ENCODE peak calls at places on chromosomes 12 and 14, in five cellular contexts. K, A, Z, R and F are unnamed samples.

GRCh38 chr12:84070311-84070710 is 842.3 kb downstream of the SLC6A15 start:
- DNase-seq in R (peak), Z (no peak), K (peak), A (no peak), F (peak)

GRCh38 chr14:75297417-75298040 is 18.9 kb downstream of the FOS start:
- DNase-seq in A (no peak), R (no peak), K (no peak), Z (no peak), F (no peak)

GRCh38 chr12:5430639-5431603 is 987 bp upstream of the NTF3 start:
- DNase-seq in R (no peak), K (no peak), Z (no peak), A (no peak), F (no peak)

GRCh38 chr12:117098361-117099217 is 627 bp downstream of the TESC start:
- DNase-seq in A (no peak), R (peak), Z (peak), K (no peak), F (no peak)

GRCh38 chr14:29894030-29894429 is 33.6 kb downstream of the PRKD1 start:
- DNase-seq in K (no peak), Z (no peak), R (no peak), A (no peak), F (no peak)

GRCh38 chr12:122827258-122827657 is 8.0 kb upstream of the HIP1R start:
- DNase-seq in K (no peak), Z (no peak), A (no peak), R (no peak), F (no peak)

GRCh38 chr14:20499881-20500280 is 5.5 kb upstream of the RNASE10 start:
- DNase-seq in K (no peak), Z (no peak), R (no peak), A (no peak), F (no peak)

GRCh38 chr12:93766802-93767523 is 89.8 kb downstream of the CRADD start:
- DNase-seq in R (no peak), A (peak), K (peak), Z (no peak), F (no peak)

GRCh38 chr12:92879698-92880322 is 49.3 kb downstream of the EEA1 start:
- DNase-seq in A (no peak), Z (no peak), R (no peak), K (no peak), F (no peak)

GRCh38 chr12:121520586-121521086 is 60.2 kb downstream of the KDM2B start:
- DNase-seq in A (no peak), Z (no peak), K (no peak), R (no peak), F (no peak)

GRCh38 chr12:24418157-24418556 is 468.7 kb upstream of the SOX5 start:
- DNase-seq in R (no peak), K (no peak), Z (no peak), A (no peak), F (no peak)

GRCh38 chr12:47547077-47547476 is 158.8 kb downstream of the RPAP3 start:
- DNase-seq in Z (no peak), A (no peak), R (no peak), K (peak), F (peak)

GRCh38 chr12:77861317-77861716 is 30.6 kb downstream of the NAV3 start:
- DNase-seq in Z (no peak), R (no peak), A (no peak), K (no peak), F (no peak)

GRCh38 chr14:92785601-92786426 is 8.3 kb upstream of the GOLGA5 start:
- DNase-seq in A (no peak), K (peak), Z (no peak), R (peak), F (peak)

GRCh38 chr14:32470161-32470705 is 141.1 kb downstream of the AKAP6 start:
- DNase-seq in Z (no peak), K (no peak), R (no peak), A (no peak), F (no peak)

GRCh38 chr14:85576848-85577541 is 47.1 kb downstream of the FLRT2 start:
- DNase-seq in Z (no peak), A (no peak), R (no peak), K (no peak), F (no peak)

GRCh38 chr12:111405856-111406473 is at the start of gene SH2B3:
- DNase-seq in R (no peak), A (no peak), Z (peak), K (no peak), F (no peak)

GRCh38 chr14:100875861-100876590 is 27.5 kb downstream of the RTL1 start:
- DNase-seq in K (no peak), R (no peak), Z (peak), A (no peak), F (no peak)

GRCh38 chr14:54572316-54572715 is 5.4 kb downstream of the SAMD4A start:
- DNase-seq in A (peak), Z (no peak), R (no peak), K (peak), F (no peak)

GRCh38 chr12:29569392-29569791 is 71.9 kb upstream of the OVCH1 start:
- DNase-seq in Z (no peak), K (peak), R (no peak), A (no peak), F (no peak)

GRCh38 chr14:68681256-68681655 is 111.6 kb downstream of the ZFP36L1 start:
- DNase-seq in R (no peak), K (no peak), Z (no peak), A (no peak), F (no peak)
- H3K4me3 ChIP-seq in R (no peak), K (no peak), Z (no peak), A (no peak), F (no peak)

DNA sequence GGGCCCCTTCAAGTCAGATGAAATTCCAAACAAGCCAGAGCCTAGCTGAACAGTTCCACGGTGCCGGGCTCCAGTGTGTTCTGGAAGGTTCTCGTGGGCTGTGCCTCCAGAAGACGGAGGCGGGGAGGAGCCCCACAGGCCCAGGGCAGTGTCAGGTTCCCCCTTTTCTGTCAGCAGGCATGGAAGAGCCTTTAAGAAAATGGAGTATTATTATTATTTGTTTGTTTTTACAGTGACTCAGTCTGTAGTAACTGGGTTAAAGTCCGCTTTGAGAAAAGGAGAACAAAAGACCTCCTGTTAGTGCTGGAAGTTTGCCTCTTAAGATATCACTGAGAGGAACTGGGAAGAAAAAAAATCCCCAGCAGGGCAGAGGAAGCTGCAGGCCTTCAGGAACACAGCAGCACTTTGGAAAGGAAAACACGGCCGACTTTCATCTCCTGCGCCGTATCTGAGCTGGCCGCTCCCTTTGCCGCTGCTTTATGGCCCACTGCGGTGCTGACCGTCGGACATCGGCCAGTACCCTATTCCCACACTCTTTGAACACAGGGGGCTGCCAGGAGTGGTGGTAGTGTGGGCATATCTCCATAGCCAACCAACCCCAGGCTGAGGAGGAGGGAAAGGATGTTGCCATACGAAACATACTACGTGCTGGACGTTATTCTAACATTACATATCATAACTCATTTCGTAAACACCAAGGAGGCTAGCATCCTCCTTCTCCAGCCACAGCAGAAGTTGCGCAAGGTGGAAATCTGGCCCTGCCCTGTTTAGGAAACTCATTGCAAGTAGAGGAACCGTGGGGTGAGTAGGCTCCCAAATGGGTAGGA is 194.0 kb downstream of the ZFP36L1 start:
- DNase-seq in A (no peak), R (peak), Z (no peak), K (peak), F (peak)
- H3K4me3 ChIP-seq in A (no peak), R (peak), Z (no peak), K (peak), F (no peak)

GRCh38 chr14:103336191-103336590 is 2.2 kb downstream of the EIF5 start:
- DNase-seq in K (no peak), A (no peak), R (no peak), Z (no peak), F (no peak)
- H3K4me3 ChIP-seq in K (peak), A (peak), R (peak), Z (peak), F (no peak)

DNA sequence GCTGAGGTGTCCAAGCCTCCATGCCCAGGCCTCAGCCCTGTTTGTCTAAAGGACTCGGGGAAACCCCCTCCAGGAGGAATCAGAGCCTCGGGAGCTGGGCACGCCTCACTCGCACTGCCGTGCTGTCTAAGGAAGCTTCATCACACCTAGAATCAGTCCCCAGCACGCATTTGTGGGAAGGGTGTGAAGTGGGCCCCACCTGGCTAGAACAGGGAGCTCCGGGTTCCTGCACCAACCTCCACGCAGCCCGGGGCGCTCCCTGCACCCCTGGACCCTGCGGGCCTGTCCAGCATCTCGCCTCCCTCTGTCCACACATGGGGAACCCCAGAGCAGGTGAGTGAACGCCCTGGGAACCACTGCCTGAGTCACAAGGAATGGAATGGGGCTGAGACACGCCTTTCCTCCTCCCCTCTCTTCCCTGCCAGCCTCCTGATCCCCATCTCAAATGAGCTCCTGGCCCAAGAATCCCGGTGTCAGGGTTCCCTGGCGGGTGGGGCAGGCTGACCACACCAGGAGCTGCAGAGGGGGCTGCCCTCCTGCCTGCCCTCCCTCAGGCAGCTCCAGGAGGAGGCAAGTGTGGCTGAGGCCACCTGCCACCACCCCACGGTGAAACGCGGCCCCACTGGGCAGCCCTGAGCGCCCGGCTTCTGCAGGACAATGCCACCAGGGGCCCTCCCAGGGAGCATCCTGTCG is 44.6 kb downstream of the GALNT9 start:
- DNase-seq in K (no peak), Z (peak), A (no peak), R (no peak), F (no peak)
- H3K4me3 ChIP-seq in K (no peak), Z (no peak), A (no peak), R (no peak), F (no peak)

GRCh38 chr12:971991-972390 is 19.0 kb upstream of the ERC1 start:
- DNase-seq in R (no peak), A (no peak), K (no peak), Z (no peak), F (no peak)

GRCh38 chr12:967641-968040 is 18.1 kb upstream of the RAD52 start:
- DNase-seq in Z (no peak), R (no peak), A (no peak), K (no peak), F (no peak)

GRCh38 chr12:966715-967114 is 17.2 kb upstream of the RAD52 start:
- DNase-seq in Z (no peak), K (no peak), R (no peak), A (no peak), F (no peak)

GRCh38 chr12:968561-968960 is 19.1 kb upstream of the RAD52 start:
- DNase-seq in R (no peak), A (no peak), Z (no peak), K (no peak), F (no peak)

DNA sequence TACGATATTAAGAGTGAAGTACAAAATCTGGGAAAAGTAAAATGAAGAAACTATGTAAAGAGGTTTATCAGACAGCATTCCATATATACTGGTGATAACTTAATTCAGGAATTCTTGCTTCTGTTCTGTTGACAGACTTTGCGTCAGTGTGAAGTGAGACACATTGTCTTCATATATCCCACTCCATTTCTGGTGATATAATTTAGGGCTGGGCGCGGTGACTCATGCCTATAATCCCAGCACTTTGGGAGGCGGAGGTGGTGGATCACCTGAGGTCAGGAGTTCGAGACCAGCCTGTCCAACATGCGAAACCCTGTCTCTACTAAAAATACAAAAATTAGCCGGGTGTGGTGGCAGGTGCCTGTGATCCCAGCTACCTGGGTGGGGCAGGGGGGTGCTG is 20.3 kb upstream of the RAD52 start:
- DNase-seq in A (no peak), Z (no peak), R (no peak), K (no peak), F (no peak)
- H3K4me3 ChIP-seq in A (no peak), Z (no peak), R (no peak), K (no peak), F (no peak)

DNA sequence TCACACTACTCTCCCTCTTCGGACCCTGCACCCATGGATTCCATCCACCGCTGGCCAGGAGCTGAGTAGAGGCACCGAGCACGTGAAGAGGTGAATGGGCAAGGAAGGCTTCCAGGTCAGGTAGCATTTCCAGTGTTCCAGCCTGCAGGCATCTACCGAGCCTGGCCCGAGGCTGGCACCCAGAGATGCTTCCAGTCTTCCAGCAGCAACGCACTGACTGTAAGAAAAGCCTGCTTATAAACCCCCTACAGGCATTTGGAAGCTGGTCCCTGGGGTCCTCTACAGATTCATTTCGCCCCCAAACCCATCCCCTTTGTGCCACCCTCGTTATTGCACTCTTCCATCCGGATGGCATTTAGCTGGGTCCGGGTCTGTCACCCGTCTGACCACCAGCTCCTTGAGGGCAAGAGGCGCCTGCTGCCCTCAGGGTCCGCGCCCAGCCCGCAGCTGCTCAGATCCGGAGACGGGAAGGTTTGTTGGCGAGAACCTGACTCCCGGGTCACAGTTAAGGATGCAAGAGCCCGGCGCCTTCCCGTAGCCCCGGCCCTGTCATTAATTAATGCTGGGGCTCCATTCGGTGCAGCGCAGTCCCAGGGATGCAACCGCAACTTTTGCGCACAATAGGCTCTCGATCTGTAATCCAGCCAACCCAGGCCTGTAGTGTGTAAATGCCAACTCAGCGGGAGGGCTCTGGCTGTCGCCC is 614 bp upstream of the MARK3 start:
- DNase-seq in Z (no peak), K (no peak), A (no peak), R (no peak), F (no peak)
- H3K4me3 ChIP-seq in Z (peak), K (peak), A (peak), R (peak), F (peak)